ENCODE peak calls at places on chromosomes 1 and 21, in six cellular contexts. One of them, this sample, is unnamed.

GRCh38 chr1:221783437-221783836 is 41.5 kb upstream of the DUSP10 start:
- DNase-seq in activated naive CD4-positive, alpha-beta T cell: no peak
- DNase-seq in left ventricle myocardium superior: no peak
- DNase-seq in ELF-1: no peak
- DNase-seq in cerebellar nuclear complex: no peak
- DNase-seq in endodermal cell: no peak
- DNase-seq in this sample: no peak

GRCh38 chr1:232047473-232047872 is 420.9 kb downstream of the DISC1 start:
- DNase-seq in cerebellar nuclear complex: no peak
- DNase-seq in endodermal cell: no peak
- DNase-seq in activated naive CD4-positive, alpha-beta T cell: no peak
- DNase-seq in left ventricle myocardium superior: no peak
- DNase-seq in ELF-1: no peak
- DNase-seq in this sample: no peak

GRCh38 chr1:50289495-50289894 is 133.7 kb downstream of the DMRTA2 start:
- DNase-seq in endodermal cell: no peak
- DNase-seq in activated naive CD4-positive, alpha-beta T cell: no peak
- DNase-seq in ELF-1: no peak
- DNase-seq in left ventricle myocardium superior: no peak
- DNase-seq in cerebellar nuclear complex: no peak
- DNase-seq in this sample: no peak

GRCh38 chr1:54365847-54366246 is 40.3 kb downstream of the SSBP3 start:
- DNase-seq in activated naive CD4-positive, alpha-beta T cell: no peak
- DNase-seq in endodermal cell: no peak
- DNase-seq in cerebellar nuclear complex: no peak
- DNase-seq in ELF-1: no peak
- DNase-seq in left ventricle myocardium superior: no peak
- DNase-seq in this sample: no peak

GRCh38 chr1:227952374-227953021 is 4.8 kb upstream of the WNT9A start:
- DNase-seq in endodermal cell: peak
- DNase-seq in activated naive CD4-positive, alpha-beta T cell: no peak
- DNase-seq in left ventricle myocardium superior: no peak
- DNase-seq in cerebellar nuclear complex: no peak
- DNase-seq in ELF-1: no peak
- DNase-seq in this sample: peak

GRCh38 chr1:87478231-87478630 is 149.6 kb downstream of the LMO4 start:
- DNase-seq in cerebellar nuclear complex: no peak
- DNase-seq in activated naive CD4-positive, alpha-beta T cell: no peak
- DNase-seq in endodermal cell: peak
- DNase-seq in ELF-1: peak
- DNase-seq in left ventricle myocardium superior: peak
- DNase-seq in this sample: no peak

GRCh38 chr1:29708381-29708780 is 472.1 kb downstream of the PTPRU start:
- DNase-seq in left ventricle myocardium superior: no peak
- DNase-seq in cerebellar nuclear complex: no peak
- DNase-seq in ELF-1: no peak
- DNase-seq in activated naive CD4-positive, alpha-beta T cell: no peak
- DNase-seq in endodermal cell: no peak
- DNase-seq in this sample: peak

GRCh38 chr1:4411862-4412261 is 242.5 kb upstream of the AJAP1 start:
- DNase-seq in left ventricle myocardium superior: no peak
- DNase-seq in ELF-1: no peak
- DNase-seq in endodermal cell: no peak
- DNase-seq in cerebellar nuclear complex: no peak
- DNase-seq in activated naive CD4-positive, alpha-beta T cell: no peak
- DNase-seq in this sample: no peak

GRCh38 chr1:175675017-175675416 is 68.4 kb downstream of the TNR start:
- DNase-seq in ELF-1: no peak
- DNase-seq in left ventricle myocardium superior: no peak
- DNase-seq in cerebellar nuclear complex: no peak
- DNase-seq in activated naive CD4-positive, alpha-beta T cell: no peak
- DNase-seq in endodermal cell: no peak
- DNase-seq in this sample: no peak

GRCh38 chr1:24416666-24417391 is 1.2 kb downstream of the NIPAL3 start:
- DNase-seq in left ventricle myocardium superior: no peak
- DNase-seq in endodermal cell: no peak
- DNase-seq in cerebellar nuclear complex: no peak
- DNase-seq in activated naive CD4-positive, alpha-beta T cell: no peak
- DNase-seq in ELF-1: peak
- DNase-seq in this sample: no peak

GRCh38 chr1:1117469-1117831 is 1.6 kb upstream of the C1orf159 start:
- DNase-seq in cerebellar nuclear complex: no peak
- DNase-seq in endodermal cell: peak
- DNase-seq in activated naive CD4-positive, alpha-beta T cell: no peak
- DNase-seq in left ventricle myocardium superior: no peak
- DNase-seq in ELF-1: no peak
- DNase-seq in this sample: peak

GRCh38 chr1:1342061-1342562 is 7.1 kb downstream of the DVL1 start:
- DNase-seq in endodermal cell: no peak
- DNase-seq in activated naive CD4-positive, alpha-beta T cell: no peak
- DNase-seq in left ventricle myocardium superior: no peak
- DNase-seq in ELF-1: no peak
- DNase-seq in cerebellar nuclear complex: no peak
- DNase-seq in this sample: no peak

GRCh38 chr1:47219001-47219400 is 13.0 kb downstream of the TAL1 start:
- DNase-seq in activated naive CD4-positive, alpha-beta T cell: no peak
- DNase-seq in endodermal cell: peak
- DNase-seq in left ventricle myocardium superior: no peak
- DNase-seq in cerebellar nuclear complex: no peak
- DNase-seq in ELF-1: no peak
- DNase-seq in this sample: peak

GRCh38 chr1:29280780-29281131 is 44.4 kb downstream of the PTPRU start:
- DNase-seq in ELF-1: no peak
- DNase-seq in cerebellar nuclear complex: no peak
- DNase-seq in activated naive CD4-positive, alpha-beta T cell: no peak
- DNase-seq in left ventricle myocardium superior: no peak
- DNase-seq in endodermal cell: peak
- DNase-seq in this sample: no peak

GRCh38 chr21:36377391-36377842 is 7.8 kb upstream of the CHAF1B start:
- DNase-seq in activated naive CD4-positive, alpha-beta T cell: no peak
- DNase-seq in ELF-1: no peak
- DNase-seq in endodermal cell: no peak
- DNase-seq in cerebellar nuclear complex: no peak
- DNase-seq in left ventricle myocardium superior: no peak
- DNase-seq in this sample: no peak

GRCh38 chr1:197210426-197210825 is 57.6 kb upstream of the CRB1 start:
- DNase-seq in left ventricle myocardium superior: no peak
- DNase-seq in cerebellar nuclear complex: no peak
- DNase-seq in ELF-1: no peak
- DNase-seq in endodermal cell: no peak
- DNase-seq in activated naive CD4-positive, alpha-beta T cell: no peak
- DNase-seq in this sample: no peak

GRCh38 chr1:181117648-181118449 is 29.3 kb downstream of the IER5 start:
- DNase-seq in activated naive CD4-positive, alpha-beta T cell: no peak
- DNase-seq in ELF-1: peak
- DNase-seq in left ventricle myocardium superior: no peak
- DNase-seq in endodermal cell: peak
- DNase-seq in cerebellar nuclear complex: no peak
- DNase-seq in this sample: no peak

GRCh38 chr1:54888080-54888733 is 1.2 kb upstream of the DHCR24 start:
- DNase-seq in left ventricle myocardium superior: no peak
- DNase-seq in cerebellar nuclear complex: no peak
- DNase-seq in ELF-1: peak
- DNase-seq in activated naive CD4-positive, alpha-beta T cell: no peak
- DNase-seq in endodermal cell: peak
- DNase-seq in this sample: no peak

GRCh38 chr1:244329591-244330317 is 122.0 kb downstream of the ADSS2 start:
- DNase-seq in activated naive CD4-positive, alpha-beta T cell: no peak
- DNase-seq in endodermal cell: no peak
- DNase-seq in left ventricle myocardium superior: no peak
- DNase-seq in ELF-1: no peak
- DNase-seq in cerebellar nuclear complex: no peak
- DNase-seq in this sample: no peak

GRCh38 chr1:246284021-246284420 is 223.1 kb downstream of the SMYD3 start:
- DNase-seq in left ventricle myocardium superior: no peak
- DNase-seq in cerebellar nuclear complex: no peak
- DNase-seq in ELF-1: no peak
- DNase-seq in activated naive CD4-positive, alpha-beta T cell: no peak
- DNase-seq in endodermal cell: peak
- DNase-seq in this sample: no peak

GRCh38 chr1:165954940-165955339 is 127.5 kb downstream of the UCK2 start:
- DNase-seq in cerebellar nuclear complex: no peak
- DNase-seq in endodermal cell: no peak
- DNase-seq in left ventricle myocardium superior: no peak
- DNase-seq in activated naive CD4-positive, alpha-beta T cell: no peak
- DNase-seq in ELF-1: no peak
- DNase-seq in this sample: no peak

GRCh38 chr1:19405195-19405760 is 80.1 kb downstream of the CAPZB start:
- DNase-seq in left ventricle myocardium superior: no peak
- DNase-seq in endodermal cell: no peak
- DNase-seq in ELF-1: peak
- DNase-seq in cerebellar nuclear complex: no peak
- DNase-seq in activated naive CD4-positive, alpha-beta T cell: no peak
- DNase-seq in this sample: no peak

GRCh38 chr1:94739521-94740061 is 80.6 kb upstream of the SLC44A3 start:
- DNase-seq in left ventricle myocardium superior: peak
- DNase-seq in activated naive CD4-positive, alpha-beta T cell: no peak
- DNase-seq in endodermal cell: no peak
- DNase-seq in ELF-1: no peak
- DNase-seq in cerebellar nuclear complex: no peak
- DNase-seq in this sample: peak

GRCh38 chr21:45920824-45921600 is 60.6 kb upstream of the COL6A1 start:
- DNase-seq in activated naive CD4-positive, alpha-beta T cell: no peak
- DNase-seq in cerebellar nuclear complex: no peak
- DNase-seq in left ventricle myocardium superior: no peak
- DNase-seq in endodermal cell: no peak
- DNase-seq in ELF-1: no peak
- DNase-seq in this sample: no peak

GRCh38 chr1:61486783-61487505 is 238.0 kb downstream of the TM2D1 start:
- DNase-seq in ELF-1: no peak
- DNase-seq in left ventricle myocardium superior: no peak
- DNase-seq in cerebellar nuclear complex: no peak
- DNase-seq in activated naive CD4-positive, alpha-beta T cell: no peak
- DNase-seq in endodermal cell: no peak
- DNase-seq in this sample: no peak

GRCh38 chr1:12184008-12184681 is 17.4 kb downstream of the TNFRSF1B start:
- DNase-seq in cerebellar nuclear complex: no peak
- DNase-seq in ELF-1: peak
- DNase-seq in activated naive CD4-positive, alpha-beta T cell: no peak
- DNase-seq in left ventricle myocardium superior: peak
- DNase-seq in endodermal cell: no peak
- DNase-seq in this sample: peak

GRCh38 chr1:205449254-205449749 is 6.5 kb downstream of the BLACAT1 start:
- DNase-seq in ELF-1: peak
- DNase-seq in activated naive CD4-positive, alpha-beta T cell: no peak
- DNase-seq in cerebellar nuclear complex: no peak
- DNase-seq in left ventricle myocardium superior: no peak
- DNase-seq in endodermal cell: peak
- DNase-seq in this sample: no peak

GRCh38 chr1:228154685-228155571 is 5.2 kb downstream of the GJC2 start:
- DNase-seq in cerebellar nuclear complex: no peak
- DNase-seq in left ventricle myocardium superior: peak
- DNase-seq in ELF-1: no peak
- DNase-seq in endodermal cell: no peak
- DNase-seq in activated naive CD4-positive, alpha-beta T cell: no peak
- DNase-seq in this sample: peak

GRCh38 chr1:56520202-56520601 is 59.2 kb downstream of the PLPP3 start:
- DNase-seq in activated naive CD4-positive, alpha-beta T cell: no peak
- DNase-seq in endodermal cell: no peak
- DNase-seq in cerebellar nuclear complex: no peak
- DNase-seq in ELF-1: no peak
- DNase-seq in left ventricle myocardium superior: no peak
- DNase-seq in this sample: no peak

GRCh38 chr1:1168451-1169411 is 4.9 kb upstream of the TTLL10 start:
- DNase-seq in endodermal cell: peak
- DNase-seq in activated naive CD4-positive, alpha-beta T cell: no peak
- DNase-seq in ELF-1: no peak
- DNase-seq in cerebellar nuclear complex: no peak
- DNase-seq in left ventricle myocardium superior: peak
- DNase-seq in this sample: no peak